ENCODE peak calls at places on chromosome 18, in eight cellular contexts. F is hippocampal formation, V is left lung, H is colonic mucosa, T is cardiac fibroblast, L is naive B cell, Y is nucleus accumbens, U is T follicular helper cell. N is an unnamed sample.

GRCh38 chr18:9506046-9506792 is 30.9 kb downstream of the RALBP1 start:
- DNase-seq in U (no peak), F (no peak), Y (no peak), T (peak), H (peak), L (no peak), V (no peak), N (no peak)

GRCh38 chr18:12455511-12455910 is 47.8 kb downstream of the PRELID3A start:
- DNase-seq in U (no peak), F (peak), V (no peak), H (no peak), Y (peak), L (no peak), T (peak), N (peak)

GRCh38 chr18:5746844-5747243 is 148.5 kb downstream of the TMEM200C start:
- DNase-seq in V (no peak), U (no peak), L (no peak), H (no peak), Y (no peak), T (no peak), F (no peak), N (no peak)

GRCh38 chr18:63433349-63433866 is 11.1 kb upstream of the VPS4B start:
- DNase-seq in F (no peak), L (no peak), U (no peak), T (peak), V (no peak), Y (no peak), H (no peak), N (no peak)

GRCh38 chr18:74819433-74820059 is 221.9 kb downstream of the ZNF407 start:
- DNase-seq in V (no peak), H (no peak), L (no peak), F (no peak), Y (no peak), U (no peak), T (no peak), N (no peak)

GRCh38 chr18:42486296-42486695 is 531.3 kb downstream of the PIK3C3 start:
- DNase-seq in T (no peak), L (no peak), H (no peak), U (no peak), Y (no peak), F (no peak), V (no peak), N (peak)

GRCh38 chr18:29181151-29181901 is 1004.4 kb upstream of the CDH2 start:
- DNase-seq in V (no peak), H (no peak), F (no peak), T (peak), L (no peak), Y (no peak), U (no peak), N (peak)

GRCh38 chr18:45324489-45325111 is 290.7 kb upstream of the SLC14A2 start:
- DNase-seq in H (peak), F (no peak), T (peak), U (no peak), L (no peak), Y (no peak), V (peak), N (peak)

GRCh38 chr18:75049455-75049789 is 159.5 kb downstream of the PTGR3 start:
- DNase-seq in U (no peak), H (no peak), V (no peak), Y (no peak), L (no peak), F (no peak), T (no peak), N (no peak)

GRCh38 chr18:50973367-50974126 is 5.7 kb downstream of the ELAC1 start:
- DNase-seq in U (no peak), H (no peak), V (no peak), T (peak), Y (no peak), F (no peak), L (no peak), N (peak)

GRCh38 chr18:21386523-21387240 is 144.7 kb downstream of the GREB1L start:
- DNase-seq in L (no peak), F (no peak), H (no peak), Y (no peak), V (no peak), T (no peak), U (no peak), N (no peak)

GRCh38 chr18:27748336-27748735 is 428.6 kb downstream of the CDH2 start:
- DNase-seq in F (no peak), Y (no peak), U (no peak), L (no peak), H (no peak), V (no peak), T (no peak), N (no peak)

GRCh38 chr18:76913583-76913982 is 91.2 kb downstream of the ZNF236 start:
- DNase-seq in U (no peak), T (no peak), F (no peak), L (no peak), Y (no peak), H (peak), V (no peak), N (no peak)

GRCh38 chr18:35038881-35039491 is 2.2 kb upstream of the MAPRE2 start:
- DNase-seq in T (no peak), L (peak), V (no peak), Y (no peak), U (no peak), F (no peak), H (no peak), N (no peak)

GRCh38 chr18:13548944-13549878 is 177.1 kb downstream of the FAM210A start:
- DNase-seq in Y (no peak), L (peak), T (no peak), H (no peak), F (no peak), U (no peak), V (no peak), N (no peak)

GRCh38 chr18:68969027-68969426 is 171.1 kb downstream of the CCDC102B start:
- DNase-seq in U (no peak), V (no peak), Y (no peak), H (no peak), L (no peak), F (no peak), T (no peak), N (no peak)

GRCh38 chr18:11366410-11366809 is 217.0 kb upstream of the PIEZO2 start:
- DNase-seq in H (no peak), U (no peak), V (no peak), F (no peak), L (no peak), Y (no peak), T (peak), N (peak)

GRCh38 chr18:39305756-39306155 is 1740.2 kb upstream of the CELF4 start:
- DNase-seq in V (no peak), Y (no peak), T (no peak), L (no peak), U (no peak), F (no peak), H (no peak), N (no peak)

GRCh38 chr18:48924621-48925601 is 25.9 kb downstream of the SMAD7 start:
- DNase-seq in H (peak), U (no peak), T (no peak), Y (no peak), F (no peak), L (no peak), V (no peak), N (no peak)

GRCh38 chr18:24530630-24531111 is 70.2 kb downstream of the HRH4 start:
- DNase-seq in U (no peak), V (no peak), F (no peak), T (peak), H (no peak), L (no peak), Y (peak), N (peak)

GRCh38 chr18:57771626-57772025 is 31.5 kb downstream of the ATP8B1 start:
- DNase-seq in U (no peak), F (no peak), Y (no peak), T (no peak), V (no peak), L (no peak), H (no peak), N (no peak)

GRCh38 chr18:58761241-58761969 is 90.1 kb downstream of the MALT1 start:
- DNase-seq in U (no peak), L (no peak), T (no peak), V (no peak), F (no peak), Y (no peak), H (peak), N (no peak)

GRCh38 chr18:50816767-50817166 is 3.0 kb downstream of the MRO start:
- DNase-seq in F (no peak), L (peak), Y (no peak), U (no peak), V (no peak), H (no peak), T (no peak), N (no peak)

GRCh38 chr18:72692086-72692485 is 147.9 kb upstream of the CBLN2 start:
- DNase-seq in T (no peak), L (no peak), V (no peak), Y (no peak), H (peak), U (no peak), F (no peak), N (no peak)

GRCh38 chr18:39491408-39491807 is 1925.8 kb upstream of the CELF4 start:
- DNase-seq in Y (no peak), H (no peak), L (no peak), T (peak), U (no peak), V (no peak), F (no peak), N (no peak)

GRCh38 chr18:26309283-26309682 is 83.0 kb downstream of the TAF4B start:
- DNase-seq in F (no peak), H (no peak), U (no peak), Y (no peak), V (no peak), L (no peak), T (peak), N (no peak)